ENCODE peak calls at places on chromosomes 4 and X, in four cellular contexts. E, I, Q and C are unnamed samples.

GRCh38 chrX:53440101-53440500 is 5.9 kb upstream of the HSD17B10 start:
- DNase-seq in E (no peak), I (no peak), Q (no peak), C (no peak)

GRCh38 chr4:149781150-149781549 is 34.5 kb downstream of the IQCM start:
- DNase-seq in E (no peak), I (no peak), Q (peak; percentile 87), C (no peak)

GRCh38 chrX:37047776-37048175 is 39.6 kb downstream of the FAM47C start:
- DNase-seq in E (no peak), I (no peak), Q (no peak), C (no peak)

GRCh38 chr4:37964734-37965457 is 4.7 kb downstream of the PTTG2 start:
- DNase-seq in E (no peak), I (no peak), Q (no peak), C (no peak)

GRCh38 chr4:32032136-32032672 is 1312.0 kb downstream of the PCDH7 start:
- DNase-seq in E (no peak), I (no peak), Q (no peak), C (no peak)

GRCh38 chr4:85489273-85489672 is 14.3 kb downstream of the ARHGAP24 start:
- DNase-seq in E (no peak), I (no peak), Q (no peak), C (no peak)

GRCh38 chr4:142411993-142412392 is 434.1 kb downstream of the INPP4B start:
- DNase-seq in E (no peak), I (no peak), Q (no peak), C (no peak)

GRCh38 chrX:72029473-72030411 is 102.0 kb downstream of the RTL5 start:
- DNase-seq in E (peak; percentile 67), I (no peak), Q (peak; percentile 65), C (peak; percentile 20)

GRCh38 chrX:56795309-56795868 is 66.3 kb downstream of the NBDY start:
- DNase-seq in E (no peak), I (peak; percentile 1), Q (no peak), C (peak; percentile 3)

GRCh38 chr4:90474484-90474883 is 347.3 kb downstream of the CCSER1 start:
- DNase-seq in E (no peak), I (no peak), Q (no peak), C (no peak)